ENCODE peak calls at places on chromosomes 6 and 20, in five cellular contexts. V is AG04450, U is AG09319, I is heart left ventricle, M is esophagus muscularis mucosa. Q is an unnamed sample.

GRCh38 chr6:11496152-11497060 is 41.1 kb upstream of the TMEM170B start:
- DNase-seq in V (peak; percentile 74), U (peak; percentile 58), I (peak; percentile 33), M (no peak), Q (peak; percentile 72)

GRCh38 chr20:45355209-45355608 is 7.0 kb upstream of the SDC4 start:
- DNase-seq in V (no peak), U (no peak), I (no peak), M (no peak), Q (no peak)

GRCh38 chr20:63315982-63316491 is 23.1 kb downstream of the COL20A1 start:
- DNase-seq in V (no peak), U (no peak), I (peak; percentile 13), M (no peak), Q (no peak)

GRCh38 chr20:3781153-3781910 is at the start of gene SPEF1:
- DNase-seq in V (peak; percentile 71), U (peak; percentile 79), I (peak; percentile 81), M (peak; percentile 93), Q (peak; percentile 62)

GRCh38 chr20:22289442-22289841 is 294.9 kb downstream of the FOXA2 start:
- DNase-seq in V (no peak), U (no peak), I (no peak), M (no peak), Q (no peak)

GRCh38 chr6:33160728-33161323 is 31.4 kb downstream of the COL11A2 start:
- DNase-seq in V (peak; percentile 44), U (peak; percentile 71), I (peak; percentile 43), M (no peak), Q (peak; percentile 33)

GRCh38 chr6:51513891-51514290 is 573.5 kb downstream of the PKHD1 start:
- DNase-seq in V (no peak), U (no peak), I (no peak), M (no peak), Q (no peak)

GRCh38 chr6:107488174-107488874 is 1.6 kb upstream of the SOBP start:
- DNase-seq in V (no peak), U (no peak), I (no peak), M (no peak), Q (no peak)

GRCh38 chr6:54058236-54058635 is 53.0 kb upstream of the MLIP start:
- DNase-seq in V (no peak), U (no peak), I (peak; percentile 34), M (no peak), Q (no peak)

GRCh38 chr6:112268011-112268410 is 13.6 kb upstream of the LAMA4 start:
- DNase-seq in V (no peak), U (no peak), I (no peak), M (no peak), Q (no peak)

GRCh38 chr6:21955196-21955595 is 341.6 kb downstream of the PRL start:
- DNase-seq in V (no peak), U (no peak), I (no peak), M (no peak), Q (no peak)

GRCh38 chr6:116278853-116279231 is 888 bp downstream of the TSPYL1 start:
- DNase-seq in V (no peak), U (no peak), I (peak; percentile 79), M (no peak), Q (no peak)

GRCh38 chr6:43246301-43247114 is 3.2 kb downstream of the TTBK1 start:
- DNase-seq in V (no peak), U (no peak), I (peak; percentile 82), M (no peak), Q (no peak)

GRCh38 chr6:34969662-34970265 is 80.7 kb downstream of the ANKS1A start:
- DNase-seq in V (no peak), U (no peak), I (no peak), M (no peak), Q (no peak)

GRCh38 chr6:155521719-155522118 is 66.1 kb upstream of the NOX3 start:
- DNase-seq in V (no peak), U (no peak), I (no peak), M (no peak), Q (no peak)

GRCh38 chr6:52595000-52595795 is 18.3 kb upstream of the TRAM2 start:
- DNase-seq in V (peak; percentile 87), U (peak; percentile 64), I (peak; percentile 48), M (no peak), Q (no peak)

GRCh38 chr20:38542994-38543906 is 37.7 kb upstream of the ADIG start:
- DNase-seq in V (no peak), U (no peak), I (no peak), M (no peak), Q (no peak)

GRCh38 chr20:41387433-41387832 is 20.8 kb upstream of the EMILIN3 start:
- DNase-seq in V (no peak), U (no peak), I (peak; percentile 40), M (no peak), Q (no peak)

GRCh38 chr6:34459899-34460593 is 5.8 kb upstream of the PACSIN1 start:
- DNase-seq in V (no peak), U (no peak), I (no peak), M (no peak), Q (peak; percentile 48)

GRCh38 chr6:55758156-55758942 is 117.0 kb downstream of the BMP5 start:
- DNase-seq in V (peak; percentile 67), U (peak; percentile 92), I (no peak), M (no peak), Q (peak; percentile 38)

GRCh38 chr6:343226-343935 is 48.2 kb upstream of the IRF4 start:
- DNase-seq in V (no peak), U (no peak), I (peak; percentile 20), M (no peak), Q (no peak)

GRCh38 chr6:169194737-169195136 is 58.9 kb downstream of the THBS2 start:
- DNase-seq in V (no peak), U (no peak), I (no peak), M (no peak), Q (no peak)

DNA sequence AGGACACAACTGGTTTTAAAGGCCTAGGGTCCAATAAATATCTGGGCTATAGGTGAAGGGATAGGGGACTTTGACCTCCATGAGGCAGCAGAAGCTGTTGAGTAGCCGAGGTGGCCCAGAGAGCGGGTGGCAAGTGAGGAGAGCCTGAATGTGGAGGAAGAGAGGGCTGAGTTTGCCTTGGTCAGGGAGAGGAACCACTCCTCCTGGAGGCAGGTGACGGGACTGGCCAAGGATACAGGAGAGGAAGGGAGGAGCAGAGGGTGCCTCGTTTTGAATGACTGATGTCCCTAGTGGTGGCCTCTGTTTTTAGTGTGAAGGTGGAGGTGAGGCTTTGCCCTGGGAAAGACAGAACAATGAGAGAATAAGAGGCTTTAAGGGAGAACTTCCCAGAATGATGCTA is 19.1 kb upstream of the AAR2 start:
- DNase-seq in V (no peak), U (no peak), I (no peak), M (no peak), Q (no peak)
- TF ChIP-seq CTCF in V (no peak), U (no peak), I (no peak), M (no peak), Q (no peak)

GRCh38 chr6:141199074-141199473 is 933.7 kb upstream of the GJE1 start:
- DNase-seq in V (peak; percentile 68), U (peak; percentile 91), I (no peak), M (no peak), Q (no peak)

GRCh38 chr6:141202641-141203040 is 930.1 kb upstream of the GJE1 start:
- DNase-seq in V (no peak), U (no peak), I (no peak), M (no peak), Q (no peak)

GRCh38 chr6:141208101-141208500 is 924.6 kb upstream of the GJE1 start:
- DNase-seq in V (no peak), U (no peak), I (no peak), M (no peak), Q (no peak)

GRCh38 chr6:141209890-141210289 is 922.8 kb upstream of the GJE1 start:
- DNase-seq in V (no peak), U (no peak), I (no peak), M (no peak), Q (no peak)

DNA sequence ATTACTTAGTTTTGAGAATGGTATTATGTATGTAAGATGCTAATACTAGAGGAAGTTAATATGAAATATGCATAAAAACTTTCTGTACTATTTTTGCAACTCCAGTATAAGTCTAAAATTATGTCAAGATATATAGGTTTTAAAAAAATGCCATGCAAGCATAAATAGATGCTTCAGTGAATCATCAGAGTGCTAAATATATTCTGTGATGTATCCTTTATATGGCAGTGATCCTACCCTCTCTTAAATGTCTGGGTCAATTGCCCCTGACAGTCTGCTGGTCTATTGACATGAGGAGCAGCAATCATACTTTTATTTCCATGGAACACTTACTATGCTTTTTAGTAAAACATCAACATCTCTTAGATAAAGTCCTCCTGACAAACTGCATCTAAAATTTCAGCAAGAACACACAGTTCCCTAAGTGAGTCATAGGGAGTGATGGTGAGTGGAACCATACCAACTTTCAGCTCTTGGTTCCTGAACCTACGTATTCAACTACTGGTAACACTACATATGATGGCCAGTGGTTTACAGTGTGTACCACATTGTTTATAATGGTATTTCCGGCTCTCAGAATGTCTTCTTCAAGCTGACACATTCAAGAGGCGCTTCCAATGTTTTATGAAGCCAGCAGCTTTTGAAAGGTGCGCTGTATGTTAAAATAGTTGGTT is 928.7 kb upstream of the GJE1 start:
- DNase-seq in V (peak; percentile 67), U (no peak), I (no peak), M (no peak), Q (no peak)
- TF ChIP-seq CTCF in V (no peak), U (no peak), I (no peak), M (no peak), Q (no peak)

DNA sequence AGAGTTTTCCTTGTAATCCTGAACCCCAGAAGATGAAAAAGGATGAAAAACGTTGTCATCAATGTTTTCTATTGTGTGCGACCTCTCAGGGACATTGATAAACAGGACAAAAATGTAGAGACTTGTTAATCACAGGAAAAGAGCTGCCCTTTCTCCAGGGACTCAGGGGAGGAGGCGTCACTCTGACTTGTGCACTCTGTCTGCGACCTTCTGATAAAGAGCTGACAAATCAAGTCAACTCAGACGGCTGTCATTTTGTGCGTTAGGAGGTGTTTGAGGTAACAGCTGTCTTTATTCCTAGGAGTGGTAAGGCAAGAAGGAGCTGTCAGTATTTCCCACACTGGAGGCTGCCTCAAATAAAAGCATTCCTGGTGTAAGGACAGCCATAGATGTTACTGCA is 38.7 kb upstream of the NXT1 start:
- DNase-seq in V (no peak), U (no peak), I (no peak), M (no peak), Q (no peak)
- TF ChIP-seq CTCF in V (no peak), U (no peak), I (no peak), M (no peak), Q (no peak)

GRCh38 chr6:26538936-26539615 is 910 bp downstream of the HMGN4 start:
- DNase-seq in V (no peak), U (no peak), I (no peak), M (no peak), Q (no peak)

GRCh38 chr6:26545617-26546016 is 7.5 kb downstream of the HMGN4 start:
- DNase-seq in V (no peak), U (no peak), I (no peak), M (no peak), Q (no peak)

GRCh38 chr6:26538572-26538902 is 371 bp downstream of the HMGN4 start:
- DNase-seq in V (no peak), U (no peak), I (no peak), M (no peak), Q (no peak)

GRCh38 chr6:26544473-26544872 is 6.3 kb downstream of the HMGN4 start:
- DNase-seq in V (no peak), U (no peak), I (no peak), M (no peak), Q (no peak)

DNA sequence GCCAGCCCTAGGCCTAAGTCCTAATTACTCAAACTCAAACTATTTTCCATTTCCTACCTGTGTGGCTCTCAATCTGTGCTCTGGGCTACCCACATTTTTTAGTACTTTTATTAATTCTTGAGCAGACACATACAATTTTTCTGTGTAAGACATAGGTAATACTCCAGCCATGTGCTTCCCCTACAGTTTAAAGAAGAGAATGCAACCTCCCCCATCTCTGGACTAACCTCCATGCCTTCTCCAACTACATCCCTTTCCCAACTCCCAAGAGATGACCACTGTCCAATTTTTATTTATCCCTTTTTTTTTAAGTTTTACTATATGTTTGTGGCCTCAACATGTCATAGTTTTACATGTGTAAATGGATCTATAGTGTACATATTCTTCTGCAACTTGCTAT is 5.8 kb downstream of the HMGN4 start:
- DNase-seq in V (no peak), U (no peak), I (no peak), M (no peak), Q (no peak)
- TF ChIP-seq CTCF in V (peak; percentile 52), U (peak; percentile 15), I (no peak), M (no peak), Q (peak; percentile 12)

Q was measured in tibial nerve.